ENCODE peak calls at places on chromosomes 6 and 20, in eight cellular contexts. I is RWPE1; L is left ventricle myocardium superior; E is CD4-positive, alpha-beta T cell; K is adrenal gland; B is H1; T is fibroblast of lung; Y is putamen. D is an unnamed sample.

GRCh38 chr6:142796571-142796970 is 148.4 kb downstream of the HIVEP2 start:
- DNase-seq in I (no peak), L (no peak), E (no peak), K (no peak), B (no peak), T (peak; percentile 32), Y (no peak), D (no peak)

GRCh38 chr20:36548704-36549627 is 7.6 kb downstream of the MYL9 start:
- DNase-seq in I (no peak), L (no peak), E (no peak), K (no peak), B (no peak), T (no peak), Y (no peak), D (no peak)

GRCh38 chr6:36956111-36956820 is 1.7 kb downstream of the PI16 start:
- DNase-seq in I (peak; percentile 51), L (no peak), E (no peak), K (peak; percentile 25), B (no peak), T (no peak), Y (no peak), D (no peak)

GRCh38 chr6:20399518-20399917 is 2.2 kb upstream of the E2F3 start:
- DNase-seq in I (no peak), L (no peak), E (no peak), K (no peak), B (no peak), T (no peak), Y (no peak), D (no peak)

GRCh38 chr6:123742626-123743025 is 61.0 kb upstream of the NKAIN2 start:
- DNase-seq in I (no peak), L (no peak), E (no peak), K (no peak), B (no peak), T (peak; percentile 14), Y (no peak), D (no peak)

GRCh38 chr20:60007452-60007851 is 49.2 kb downstream of the CDH26 start:
- DNase-seq in I (no peak), L (no peak), E (no peak), K (no peak), B (no peak), T (no peak), Y (no peak), D (no peak)

GRCh38 chr6:110095101-110095500 is 84.4 kb downstream of the WASF1 start:
- DNase-seq in I (no peak), L (no peak), E (no peak), K (no peak), B (no peak), T (no peak), Y (no peak), D (no peak)

GRCh38 chr6:3389390-3390167 is 67.3 kb downstream of the SLC22A23 start:
- DNase-seq in I (peak; percentile 50), L (peak; percentile 64), E (no peak), K (no peak), B (no peak), T (peak; percentile 94), Y (peak; percentile 64), D (no peak)

GRCh38 chr20:25364879-25365699 is 25.5 kb downstream of the ABHD12 start:
- DNase-seq in I (no peak), L (no peak), E (no peak), K (no peak), B (no peak), T (no peak), Y (no peak), D (no peak)

GRCh38 chr20:49647509-49647908 is 66.2 kb downstream of the B4GALT5 start:
- DNase-seq in I (peak; percentile 26), L (no peak), E (no peak), K (no peak), B (no peak), T (peak; percentile 45), Y (no peak), D (no peak)

GRCh38 chr6:16184129-16184528 is 54.3 kb upstream of the GMPR start:
- DNase-seq in I (peak; percentile 30), L (peak; percentile 35), E (no peak), K (peak; percentile 37), B (no peak), T (no peak), Y (no peak), D (no peak)

GRCh38 chr20:25278636-25279361 is 30.9 kb downstream of the PYGB start:
- DNase-seq in I (no peak), L (peak; percentile 17), E (no peak), K (peak; percentile 10), B (no peak), T (no peak), Y (no peak), D (no peak)

GRCh38 chr20:11155156-11155805 is 481.5 kb upstream of the JAG1 start:
- DNase-seq in I (no peak), L (no peak), E (no peak), K (no peak), B (no peak), T (no peak), Y (no peak), D (no peak)

GRCh38 chr20:64164123-64164836 is at the start of gene MYT1:
- DNase-seq in I (no peak), L (peak; percentile 18), E (no peak), K (no peak), B (no peak), T (no peak), Y (peak; percentile 24), D (peak; percentile 97)

GRCh38 chr6:111925296-111925695 is 52.0 kb upstream of the FYN start:
- DNase-seq in I (peak; percentile 10), L (no peak), E (no peak), K (no peak), B (no peak), T (peak; percentile 85), Y (no peak), D (no peak)

GRCh38 chr6:166008441-166009369 is 158.9 kb downstream of the TBXT start:
- DNase-seq in I (no peak), L (peak; percentile 59), E (no peak), K (no peak), B (no peak), T (peak; percentile 71), Y (peak; percentile 81), D (no peak)

GRCh38 chr20:137668-138131 is 4.7 kb upstream of the DEFB126 start:
- DNase-seq in I (no peak), L (no peak), E (no peak), K (no peak), B (no peak), T (no peak), Y (no peak), D (no peak)

GRCh38 chr6:33206864-33207568 is 1.3 kb upstream of the RING1 start:
- DNase-seq in I (peak; percentile 57), L (no peak), E (no peak), K (no peak), B (no peak), T (peak; percentile 63), Y (no peak), D (no peak)

GRCh38 chr6:133896344-133896721 is 7.4 kb downstream of the TCF21 start:
- DNase-seq in I (no peak), L (no peak), E (no peak), K (no peak), B (no peak), T (no peak), Y (no peak), D (no peak)

GRCh38 chr20:1838479-1839279 is 56.5 kb upstream of the SIRPA start:
- DNase-seq in I (no peak), L (no peak), E (no peak), K (no peak), B (no peak), T (no peak), Y (no peak), D (no peak)

GRCh38 chr6:71886184-71887005 is at the start of gene RIMS1:
- DNase-seq in I (no peak), L (peak; percentile 33), E (no peak), K (no peak), B (no peak), T (peak; percentile 23), Y (no peak), D (no peak)

GRCh38 chr6:18081669-18082037 is 40.8 kb downstream of the NHLRC1 start:
- DNase-seq in I (no peak), L (no peak), E (no peak), K (no peak), B (no peak), T (no peak), Y (no peak), D (no peak)

GRCh38 chr6:104182811-104183210 is 676.9 kb downstream of the HACE1 start:
- DNase-seq in I (peak; percentile 16), L (no peak), E (no peak), K (no peak), B (no peak), T (peak; percentile 19), Y (peak; percentile 33), D (no peak)